ENCODE peak calls at places on chromosomes 11 and 22, in nine cellular contexts. T is IMR-90, F is GM12891, U is A549, X is spleen, Y is heart left ventricle, B is H1, L is adrenal gland, Z is stomach. M is an unnamed sample.

GRCh38 chr11:93493252-93493897 is 49.8 kb downstream of the SMCO4 start:
- DNase-seq in F (no peak), L (no peak), Z (peak; percentile 46), U (no peak), X (no peak), T (no peak), Y (no peak), B (no peak), M (no peak)

GRCh38 chr11:82796970-82797594 is 63.4 kb upstream of the FAM181B start:
- DNase-seq in U (no peak), Z (no peak), B (no peak), L (peak; percentile 31), X (no peak), F (no peak), Y (peak; percentile 22), T (no peak), M (peak; percentile 13)

GRCh38 chr11:67213251-67213650 is 53.0 kb upstream of the GRK2 start:
- DNase-seq in Z (no peak), F (peak; percentile 16), B (no peak), U (no peak), L (no peak), X (no peak), T (no peak), Y (no peak), M (no peak)

GRCh38 chr11:124193221-124193945 is 10.2 kb downstream of the OR10D3 start:
- DNase-seq in L (no peak), X (no peak), U (no peak), F (no peak), B (no peak), Z (no peak), T (no peak), Y (no peak), M (no peak)

GRCh38 chr11:105357146-105357545 is 217.6 kb upstream of the CARD18 start:
- DNase-seq in B (no peak), T (no peak), X (no peak), Z (no peak), F (no peak), L (no peak), U (no peak), Y (no peak), M (no peak)

GRCh38 chr11:108343714-108344113 is 120.8 kb downstream of the ATM start:
- DNase-seq in U (no peak), L (no peak), B (no peak), T (no peak), F (no peak), Z (no peak), X (no peak), Y (no peak), M (no peak)

GRCh38 chr11:134537296-134537695 is 125.3 kb upstream of the B3GAT1 start:
- DNase-seq in L (no peak), U (no peak), T (no peak), Y (peak; percentile 14), B (no peak), F (no peak), Z (no peak), X (no peak), M (peak; percentile 70)

GRCh38 chr11:120929664-120930154 is 94.2 kb upstream of the TBCEL start:
- DNase-seq in X (no peak), F (peak; percentile 45), Y (no peak), Z (peak; percentile 36), B (peak; percentile 73), U (peak; percentile 30), T (peak; percentile 26), L (peak; percentile 39), M (peak; percentile 44)

GRCh38 chr22:49650336-49651241 is 177.1 kb downstream of the BRD1 start:
- DNase-seq in B (no peak), L (no peak), T (no peak), X (no peak), U (no peak), Z (no peak), Y (no peak), F (no peak), M (no peak)

GRCh38 chr11:100757636-100758035 is 70.5 kb downstream of the ARHGAP42 start:
- DNase-seq in T (no peak), U (no peak), Y (no peak), F (no peak), X (no peak), B (no peak), Z (no peak), L (no peak), M (no peak)

GRCh38 chr22:33883961-33884808 is 36.1 kb downstream of the LARGE1 start:
- DNase-seq in U (no peak), F (no peak), L (peak; percentile 32), Z (no peak), Y (peak; percentile 43), X (peak; percentile 69), B (no peak), T (no peak), M (no peak)

GRCh38 chr22:43390166-43390565 is 21.6 kb upstream of the MPPED1 start:
- DNase-seq in X (no peak), U (no peak), T (no peak), Z (no peak), L (no peak), B (no peak), Y (no peak), F (no peak), M (no peak)

GRCh38 chr11:47442514-47442913 is 6.4 kb downstream of the RAPSN start:
- DNase-seq in L (no peak), U (no peak), T (no peak), X (no peak), F (no peak), Z (no peak), Y (peak; percentile 61), B (no peak), M (peak; percentile 86)

DNA sequence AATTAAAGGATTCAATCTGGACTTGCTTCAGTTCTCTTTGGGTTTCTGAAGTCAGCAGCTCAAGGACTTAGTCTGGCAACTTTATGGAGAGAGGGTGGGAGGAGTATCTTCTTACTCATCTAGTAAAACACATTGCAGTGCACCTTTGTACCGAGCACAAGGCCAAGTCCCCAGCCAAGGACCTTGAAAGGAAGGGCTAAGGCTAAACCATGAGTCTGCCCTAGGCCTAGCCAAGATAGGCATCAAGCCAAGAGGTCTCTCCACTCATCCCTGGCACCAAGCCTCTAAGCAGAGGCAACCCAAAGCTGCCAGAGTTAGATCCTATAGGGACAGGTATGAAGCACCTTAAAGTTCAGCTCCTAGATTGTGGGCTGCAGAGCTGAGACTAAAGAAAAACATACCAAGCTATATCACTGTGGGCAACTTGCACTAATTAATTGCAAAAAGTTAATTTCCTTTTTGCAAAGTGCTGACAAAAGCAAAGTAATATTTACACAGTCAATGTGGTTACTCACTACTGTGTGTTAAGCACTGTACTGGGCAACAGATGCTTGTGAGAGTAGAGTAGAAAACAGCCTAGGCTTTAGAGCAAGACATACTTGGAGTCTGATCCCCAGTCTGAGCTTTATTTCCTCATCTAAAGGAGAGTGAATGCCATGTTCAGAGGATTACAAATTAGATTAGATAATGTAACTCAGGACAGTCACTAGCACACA is 7.3 kb downstream of the COA4 start:
- DNase-seq in U (no peak), Z (no peak), T (peak; percentile 6), L (peak; percentile 75), Y (no peak), B (no peak), X (no peak), F (no peak), M (peak; percentile 32)
- TF ChIP-seq POLR2A in U (no peak), Z (no peak), T (no peak), L (no peak), Y (no peak), B (no peak), X (no peak), F (no peak), M (no peak)

GRCh38 chr22:31818481-31819392 is 64.9 kb downstream of the DEPDC5 start:
- DNase-seq in T (peak; percentile 48), L (no peak), Z (no peak), U (no peak), X (no peak), F (no peak), B (no peak), Y (no peak), M (no peak)
- TF ChIP-seq POLR2A in T (no peak), L (no peak), Z (no peak), U (no peak), X (no peak), F (no peak), B (no peak), Y (no peak), M (no peak)

DNA sequence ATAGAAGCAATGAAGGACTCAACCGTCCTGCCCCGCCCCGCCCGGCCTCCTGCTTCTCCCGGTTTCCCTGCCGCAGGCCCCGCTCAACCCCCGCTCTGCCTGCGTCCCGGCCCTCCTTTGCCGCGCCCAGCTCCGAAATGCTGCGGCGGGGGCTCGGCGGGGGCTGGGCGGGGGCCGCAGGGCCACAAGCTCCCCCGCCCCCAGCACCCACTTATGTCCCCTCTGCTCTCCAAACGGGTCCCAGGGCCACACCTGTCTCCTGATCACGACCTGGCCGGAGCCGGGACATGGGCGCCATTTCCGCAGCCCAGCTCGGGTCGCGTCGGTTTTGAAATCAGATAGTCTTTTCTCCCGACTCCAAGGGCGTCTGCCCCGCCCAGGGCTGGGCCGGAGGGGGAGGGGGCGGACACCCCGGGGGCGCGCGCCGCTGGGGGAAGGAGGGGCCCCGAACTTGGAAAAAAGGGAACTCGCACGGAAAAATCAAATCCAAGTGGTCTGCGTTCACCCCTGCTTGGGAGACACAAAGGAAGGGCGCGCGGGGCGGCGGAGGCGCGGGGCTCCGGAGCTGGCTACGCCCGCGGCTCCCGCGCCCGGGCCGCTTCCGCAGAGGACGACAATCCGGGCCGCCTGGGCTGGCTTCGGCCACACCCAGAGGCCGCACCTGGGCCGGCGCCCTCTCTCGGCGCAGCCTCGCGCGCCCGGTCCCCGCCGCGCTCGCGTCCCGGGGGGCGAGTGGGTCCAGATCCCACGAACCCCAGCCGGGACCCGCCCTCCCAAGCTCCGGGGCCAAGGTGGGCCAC is 70.5 kb upstream of the EP300 start:
- DNase-seq in U (peak; percentile 41), F (peak; percentile 54), B (no peak), Y (peak; percentile 70), X (peak; percentile 93), L (peak; percentile 73), T (peak; percentile 16), Z (peak; percentile 69), M (peak; percentile 65)
- TF ChIP-seq POLR2A in U (peak; percentile 29), F (no peak), B (peak; percentile 62), Y (no peak), X (no peak), L (peak; percentile 73), T (no peak), Z (peak; percentile 35), M (peak; percentile 40)

GRCh38 chr11:45179686-45180085 is 33.2 kb downstream of the PRDM11 start:
- DNase-seq in B (no peak), T (no peak), F (no peak), X (no peak), Y (no peak), L (no peak), Z (no peak), U (no peak), M (no peak)

GRCh38 chr11:45180158-45180887 is 33.9 kb downstream of the PRDM11 start:
- DNase-seq in U (peak; percentile 76), F (no peak), B (no peak), T (no peak), X (peak; percentile 85), L (peak; percentile 68), Z (peak; percentile 73), Y (peak; percentile 58), M (peak; percentile 89)

GRCh38 chr11:45181595-45182550 is 35.4 kb downstream of the PRDM11 start:
- DNase-seq in B (no peak), X (no peak), Z (no peak), F (no peak), U (no peak), L (peak; percentile 41), Y (no peak), T (no peak), M (peak; percentile 49)

GRCh38 chr11:45182902-45183301 is 36.5 kb downstream of the PRDM11 start:
- DNase-seq in F (no peak), U (peak; percentile 60), T (peak; percentile 19), X (no peak), Z (peak; percentile 46), Y (peak; percentile 33), B (no peak), L (no peak), M (peak; percentile 58)

GRCh38 chr11:45180888-45181594 is 34.6 kb downstream of the PRDM11 start:
- DNase-seq in Y (peak; percentile 50), U (peak; percentile 89), X (no peak), F (no peak), T (peak; percentile 41), Z (peak; percentile 71), L (peak; percentile 82), B (no peak), M (peak; percentile 77)
- TF ChIP-seq POLR2A in Y (peak; percentile 56), U (peak; percentile 49), X (no peak), F (no peak), T (no peak), Z (no peak), L (peak; percentile 24), B (no peak), M (no peak)